ENCODE peak calls at places on chromosome 20, in nine cellular contexts. X is PC-9, B is BE2C, Z is GM13977, U is fibroblast of mammary gland, E is pancreas, M is suprapubic skin, T is psoas muscle, K is AG10803. P is an unnamed sample.

GRCh38 chr20:57783956-57784837 is 74.4 kb upstream of the PMEPA1 start:
- DNase-seq in B (no peak), Z (no peak), E (no peak), X (no peak), U (no peak), T (no peak), K (no peak), M (peak), P (no peak)

GRCh38 chr20:12113468-12114371 is 196.0 kb downstream of the BTBD3 start:
- DNase-seq in X (peak), B (no peak), U (peak), M (no peak), K (peak), Z (no peak), T (no peak), E (no peak), P (no peak)

GRCh38 chr20:35369804-35370203 is 42.0 kb downstream of the UQCC1 start:
- DNase-seq in K (peak), X (no peak), Z (no peak), B (no peak), M (no peak), E (no peak), U (peak), T (no peak), P (no peak)

GRCh38 chr20:61135966-61136365 is 116.1 kb upstream of the CDH4 start:
- DNase-seq in E (no peak), U (no peak), X (no peak), B (no peak), K (no peak), T (no peak), Z (no peak), M (no peak), P (no peak)

GRCh38 chr20:1299522-1299921 is 29.4 kb downstream of the SDCBP2 start:
- DNase-seq in X (no peak), Z (peak), K (no peak), B (no peak), E (no peak), T (no peak), U (no peak), M (no peak), P (peak)

GRCh38 chr20:37242503-37242902 is 19.1 kb downstream of the GHRH start:
- DNase-seq in T (no peak), B (no peak), E (no peak), Z (no peak), U (peak), K (no peak), X (no peak), M (no peak), P (no peak)

GRCh38 chr20:38973107-38973506 is 11.0 kb downstream of the DHX35 start:
- DNase-seq in M (no peak), Z (no peak), B (no peak), E (no peak), T (no peak), K (no peak), X (no peak), U (no peak), P (no peak)

GRCh38 chr20:49696594-49696993 is 17.1 kb downstream of the B4GALT5 start:
- DNase-seq in E (no peak), T (no peak), B (no peak), U (no peak), X (peak), Z (no peak), M (no peak), K (no peak), P (no peak)

GRCh38 chr20:35006009-35006408 is 50.3 kb downstream of the MYH7B start:
- DNase-seq in M (peak), Z (no peak), K (no peak), B (peak), X (no peak), T (peak), E (peak), U (no peak), P (no peak)

GRCh38 chr20:57772349-57772964 is 62.6 kb upstream of the PMEPA1 start:
- DNase-seq in T (no peak), U (peak), B (no peak), E (no peak), X (peak), Z (no peak), K (peak), M (peak), P (no peak)

GRCh38 chr20:10696650-10697049 is 22.9 kb upstream of the JAG1 start:
- DNase-seq in K (no peak), T (no peak), E (peak), Z (peak), M (no peak), U (no peak), B (peak), X (no peak), P (no peak)
- TF ChIP-seq CTCF in K (peak), T (peak), E (peak), Z (peak), M (peak), U (peak), B (peak), X (peak), P (no peak)

GRCh38 chr20:43409041-43409913 is 48.4 kb upstream of the SRSF6 start:
- DNase-seq in Z (no peak), B (peak), E (no peak), X (no peak), T (no peak), K (peak), M (no peak), U (peak), P (no peak)
- TF ChIP-seq CTCF in Z (peak), B (peak), E (no peak), X (peak), T (peak), K (peak), M (peak), U (peak), P (peak)

GRCh38 chr20:42204261-42204660 is 586.1 kb upstream of the CHD6 start:
- DNase-seq in X (no peak), E (no peak), B (no peak), U (no peak), Z (no peak), M (no peak), T (no peak), K (no peak), P (no peak)
- TF ChIP-seq CTCF in X (peak), E (peak), B (peak), U (no peak), Z (peak), M (peak), T (peak), K (no peak), P (no peak)

DNA sequence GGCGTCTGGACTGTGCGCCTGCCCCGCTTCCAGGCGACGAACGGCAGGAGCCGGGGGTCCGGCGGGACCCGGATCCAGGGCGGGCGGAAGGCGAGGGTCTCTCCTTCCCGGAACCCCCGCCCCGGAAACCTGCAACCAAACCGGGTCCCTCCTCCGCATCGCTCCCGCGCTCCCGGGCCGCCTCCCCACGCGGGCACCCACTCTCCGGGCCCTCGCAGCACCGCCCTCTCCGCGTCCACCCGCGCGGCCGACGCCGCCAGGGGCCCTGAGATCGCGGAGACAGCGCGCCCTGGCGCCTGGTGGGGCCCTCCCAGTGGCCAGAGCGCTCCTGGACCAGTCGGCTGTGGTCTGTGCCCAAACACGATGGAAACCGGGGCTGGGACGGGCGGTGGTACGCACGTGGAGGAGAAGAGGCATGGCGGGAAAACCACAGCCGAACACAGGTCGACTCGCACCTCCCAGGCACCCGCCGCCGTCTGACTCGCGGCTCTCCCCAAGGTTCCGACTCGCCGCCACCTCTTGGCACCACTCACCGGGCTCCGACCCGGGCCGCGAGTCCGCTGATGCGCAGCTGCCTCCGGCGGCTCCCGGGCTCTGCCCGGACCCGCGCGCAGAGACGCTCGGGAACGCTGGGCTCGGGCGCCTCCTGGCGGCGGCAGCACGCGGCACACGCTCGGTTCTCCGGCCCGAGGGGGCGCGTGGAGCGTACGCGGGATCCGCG is 7.9 kb downstream of the NKX2-2 start:
- DNase-seq in X (no peak), U (peak), E (peak), M (no peak), K (peak), T (no peak), Z (peak), B (peak), P (peak)
- TF ChIP-seq CTCF in X (no peak), U (peak), E (peak), M (peak), K (peak), T (peak), Z (peak), B (peak), P (peak)